ENCODE peak calls at places on chromosomes 12 and 14, in six cellular contexts. One of them, this sample, is unnamed.

GRCh38 chr14:72545411-72546311 is 348.2 kb downstream of the DPF3 start:
- ATAC-seq in heart right ventricle: no peak
- ATAC-seq in left cardiac atrium: no peak
- ATAC-seq in activated T-cell treated with anti-CD3 and anti-CD28 coated beads, Interleukin-2, amount 50 U/mL, for 72 hours: no peak
- ATAC-seq in RWPE2: peak
- ATAC-seq in stimulated activated memory B cell treated with anti-CD40 and anti-IgM and Interleukin-4, amounts not matched to agents 10 μg/mL and 1 μg/mL and 100 μg/mL, for 72 hours: peak
- ATAC-seq in this sample: no peak

GRCh38 chr14:76337619-76338545 is 38.1 kb upstream of the ESRRB start:
- ATAC-seq in left cardiac atrium: no peak
- ATAC-seq in stimulated activated memory B cell treated with anti-CD40 and anti-IgM and Interleukin-4, amounts not matched to agents 10 μg/mL and 1 μg/mL and 100 μg/mL, for 72 hours: no peak
- ATAC-seq in heart right ventricle: no peak
- ATAC-seq in activated T-cell treated with anti-CD3 and anti-CD28 coated beads, Interleukin-2, amount 50 U/mL, for 72 hours: no peak
- ATAC-seq in RWPE2: peak
- ATAC-seq in this sample: no peak

GRCh38 chr14:32043624-32044023 is 33.5 kb upstream of the ARHGAP5 start:
- ATAC-seq in heart right ventricle: peak
- ATAC-seq in activated T-cell treated with anti-CD3 and anti-CD28 coated beads, Interleukin-2, amount 50 U/mL, for 72 hours: no peak
- ATAC-seq in stimulated activated memory B cell treated with anti-CD40 and anti-IgM and Interleukin-4, amounts not matched to agents 10 μg/mL and 1 μg/mL and 100 μg/mL, for 72 hours: no peak
- ATAC-seq in left cardiac atrium: peak
- ATAC-seq in RWPE2: no peak
- ATAC-seq in this sample: no peak

GRCh38 chr12:117240356-117240755 is 50.1 kb upstream of the FBXO21 start:
- ATAC-seq in activated T-cell treated with anti-CD3 and anti-CD28 coated beads, Interleukin-2, amount 50 U/mL, for 72 hours: no peak
- ATAC-seq in stimulated activated memory B cell treated with anti-CD40 and anti-IgM and Interleukin-4, amounts not matched to agents 10 μg/mL and 1 μg/mL and 100 μg/mL, for 72 hours: no peak
- ATAC-seq in left cardiac atrium: no peak
- ATAC-seq in heart right ventricle: no peak
- ATAC-seq in RWPE2: no peak
- ATAC-seq in this sample: no peak

GRCh38 chr12:104090685-104091084 is 26.4 kb downstream of the HCFC2 start:
- ATAC-seq in stimulated activated memory B cell treated with anti-CD40 and anti-IgM and Interleukin-4, amounts not matched to agents 10 μg/mL and 1 μg/mL and 100 μg/mL, for 72 hours: no peak
- ATAC-seq in RWPE2: no peak
- ATAC-seq in left cardiac atrium: no peak
- ATAC-seq in heart right ventricle: no peak
- ATAC-seq in activated T-cell treated with anti-CD3 and anti-CD28 coated beads, Interleukin-2, amount 50 U/mL, for 72 hours: no peak
- ATAC-seq in this sample: no peak

GRCh38 chr12:111313833-111314259 is 55.0 kb downstream of the PHETA1 start:
- ATAC-seq in stimulated activated memory B cell treated with anti-CD40 and anti-IgM and Interleukin-4, amounts not matched to agents 10 μg/mL and 1 μg/mL and 100 μg/mL, for 72 hours: no peak
- ATAC-seq in activated T-cell treated with anti-CD3 and anti-CD28 coated beads, Interleukin-2, amount 50 U/mL, for 72 hours: peak
- ATAC-seq in RWPE2: peak
- ATAC-seq in heart right ventricle: peak
- ATAC-seq in left cardiac atrium: peak
- ATAC-seq in this sample: peak

GRCh38 chr12:70561550-70561949 is 75.7 kb downstream of the PTPRB start:
- ATAC-seq in activated T-cell treated with anti-CD3 and anti-CD28 coated beads, Interleukin-2, amount 50 U/mL, for 72 hours: no peak
- ATAC-seq in left cardiac atrium: no peak
- ATAC-seq in RWPE2: no peak
- ATAC-seq in heart right ventricle: no peak
- ATAC-seq in stimulated activated memory B cell treated with anti-CD40 and anti-IgM and Interleukin-4, amounts not matched to agents 10 μg/mL and 1 μg/mL and 100 μg/mL, for 72 hours: no peak
- ATAC-seq in this sample: no peak

GRCh38 chr14:52987514-52987913 is 36.7 kb upstream of the FERMT2 start:
- ATAC-seq in stimulated activated memory B cell treated with anti-CD40 and anti-IgM and Interleukin-4, amounts not matched to agents 10 μg/mL and 1 μg/mL and 100 μg/mL, for 72 hours: no peak
- ATAC-seq in heart right ventricle: no peak
- ATAC-seq in activated T-cell treated with anti-CD3 and anti-CD28 coated beads, Interleukin-2, amount 50 U/mL, for 72 hours: no peak
- ATAC-seq in left cardiac atrium: no peak
- ATAC-seq in RWPE2: no peak
- ATAC-seq in this sample: no peak

GRCh38 chr12:117155278-117156060 is 34.8 kb downstream of the FBXO21 start:
- ATAC-seq in heart right ventricle: peak
- ATAC-seq in left cardiac atrium: peak
- ATAC-seq in stimulated activated memory B cell treated with anti-CD40 and anti-IgM and Interleukin-4, amounts not matched to agents 10 μg/mL and 1 μg/mL and 100 μg/mL, for 72 hours: peak
- ATAC-seq in RWPE2: peak
- ATAC-seq in activated T-cell treated with anti-CD3 and anti-CD28 coated beads, Interleukin-2, amount 50 U/mL, for 72 hours: peak
- ATAC-seq in this sample: peak

GRCh38 chr12:3611853-3612703 is 121.1 kb downstream of the PRMT8 start:
- ATAC-seq in heart right ventricle: peak
- ATAC-seq in stimulated activated memory B cell treated with anti-CD40 and anti-IgM and Interleukin-4, amounts not matched to agents 10 μg/mL and 1 μg/mL and 100 μg/mL, for 72 hours: no peak
- ATAC-seq in RWPE2: no peak
- ATAC-seq in left cardiac atrium: peak
- ATAC-seq in activated T-cell treated with anti-CD3 and anti-CD28 coated beads, Interleukin-2, amount 50 U/mL, for 72 hours: no peak
- ATAC-seq in this sample: no peak

GRCh38 chr14:55077155-55077554 is 25.7 kb downstream of the MAPK1IP1L start:
- ATAC-seq in left cardiac atrium: peak
- ATAC-seq in RWPE2: peak
- ATAC-seq in activated T-cell treated with anti-CD3 and anti-CD28 coated beads, Interleukin-2, amount 50 U/mL, for 72 hours: peak
- ATAC-seq in stimulated activated memory B cell treated with anti-CD40 and anti-IgM and Interleukin-4, amounts not matched to agents 10 μg/mL and 1 μg/mL and 100 μg/mL, for 72 hours: no peak
- ATAC-seq in heart right ventricle: no peak
- ATAC-seq in this sample: peak

GRCh38 chr12:2198088-2198501 is 145.3 kb downstream of the CACNA1C start:
- ATAC-seq in heart right ventricle: peak
- ATAC-seq in left cardiac atrium: peak
- ATAC-seq in RWPE2: peak
- ATAC-seq in activated T-cell treated with anti-CD3 and anti-CD28 coated beads, Interleukin-2, amount 50 U/mL, for 72 hours: no peak
- ATAC-seq in stimulated activated memory B cell treated with anti-CD40 and anti-IgM and Interleukin-4, amounts not matched to agents 10 μg/mL and 1 μg/mL and 100 μg/mL, for 72 hours: no peak
- ATAC-seq in this sample: no peak

GRCh38 chr12:45718306-45718705 is 11.2 kb upstream of the ARID2 start:
- ATAC-seq in RWPE2: no peak
- ATAC-seq in activated T-cell treated with anti-CD3 and anti-CD28 coated beads, Interleukin-2, amount 50 U/mL, for 72 hours: no peak
- ATAC-seq in heart right ventricle: no peak
- ATAC-seq in left cardiac atrium: no peak
- ATAC-seq in stimulated activated memory B cell treated with anti-CD40 and anti-IgM and Interleukin-4, amounts not matched to agents 10 μg/mL and 1 μg/mL and 100 μg/mL, for 72 hours: no peak
- ATAC-seq in this sample: peak

GRCh38 chr14:99234982-99235491 is 37.0 kb downstream of the BCL11B start:
- ATAC-seq in RWPE2: no peak
- ATAC-seq in left cardiac atrium: peak
- ATAC-seq in stimulated activated memory B cell treated with anti-CD40 and anti-IgM and Interleukin-4, amounts not matched to agents 10 μg/mL and 1 μg/mL and 100 μg/mL, for 72 hours: no peak
- ATAC-seq in heart right ventricle: no peak
- ATAC-seq in activated T-cell treated with anti-CD3 and anti-CD28 coated beads, Interleukin-2, amount 50 U/mL, for 72 hours: peak
- ATAC-seq in this sample: peak

GRCh38 chr12:6465467-6466183 is 4.9 kb downstream of the VAMP1 start:
- ATAC-seq in RWPE2: peak
- ATAC-seq in left cardiac atrium: peak
- ATAC-seq in stimulated activated memory B cell treated with anti-CD40 and anti-IgM and Interleukin-4, amounts not matched to agents 10 μg/mL and 1 μg/mL and 100 μg/mL, for 72 hours: no peak
- ATAC-seq in heart right ventricle: peak
- ATAC-seq in activated T-cell treated with anti-CD3 and anti-CD28 coated beads, Interleukin-2, amount 50 U/mL, for 72 hours: no peak
- ATAC-seq in this sample: no peak

GRCh38 chr12:56385873-56386272 is 23.2 kb upstream of the APOF start:
- ATAC-seq in stimulated activated memory B cell treated with anti-CD40 and anti-IgM and Interleukin-4, amounts not matched to agents 10 μg/mL and 1 μg/mL and 100 μg/mL, for 72 hours: no peak
- ATAC-seq in RWPE2: peak
- ATAC-seq in left cardiac atrium: no peak
- ATAC-seq in activated T-cell treated with anti-CD3 and anti-CD28 coated beads, Interleukin-2, amount 50 U/mL, for 72 hours: no peak
- ATAC-seq in heart right ventricle: no peak
- ATAC-seq in this sample: no peak

GRCh38 chr12:65984227-65984479 is 146.4 kb downstream of the LLPH start:
- ATAC-seq in stimulated activated memory B cell treated with anti-CD40 and anti-IgM and Interleukin-4, amounts not matched to agents 10 μg/mL and 1 μg/mL and 100 μg/mL, for 72 hours: no peak
- ATAC-seq in heart right ventricle: no peak
- ATAC-seq in left cardiac atrium: no peak
- ATAC-seq in activated T-cell treated with anti-CD3 and anti-CD28 coated beads, Interleukin-2, amount 50 U/mL, for 72 hours: no peak
- ATAC-seq in RWPE2: no peak
- ATAC-seq in this sample: no peak

GRCh38 chr14:30996892-30997659 is 28.4 kb upstream of the AP4S1 start:
- ATAC-seq in left cardiac atrium: no peak
- ATAC-seq in activated T-cell treated with anti-CD3 and anti-CD28 coated beads, Interleukin-2, amount 50 U/mL, for 72 hours: no peak
- ATAC-seq in heart right ventricle: no peak
- ATAC-seq in RWPE2: no peak
- ATAC-seq in stimulated activated memory B cell treated with anti-CD40 and anti-IgM and Interleukin-4, amounts not matched to agents 10 μg/mL and 1 μg/mL and 100 μg/mL, for 72 hours: no peak
- ATAC-seq in this sample: no peak

GRCh38 chr12:26435005-26435404 is 239.6 kb downstream of the SSPN start:
- ATAC-seq in RWPE2: no peak
- ATAC-seq in activated T-cell treated with anti-CD3 and anti-CD28 coated beads, Interleukin-2, amount 50 U/mL, for 72 hours: no peak
- ATAC-seq in heart right ventricle: no peak
- ATAC-seq in left cardiac atrium: no peak
- ATAC-seq in stimulated activated memory B cell treated with anti-CD40 and anti-IgM and Interleukin-4, amounts not matched to agents 10 μg/mL and 1 μg/mL and 100 μg/mL, for 72 hours: no peak
- ATAC-seq in this sample: no peak